ENCODE peak calls at places on chromosomes 13 and 19, in ten cellular contexts. M is upper lobe of left lung, J is IMR-90, K is heart left ventricle, P is breast epithelium, E is stomach, W is uterus, D is NB4, L is GM12892, T is right lobe of liver. V is an unnamed sample.

GRCh38 chr19:48708471-48708870 is 11.1 kb downstream of the MAMSTR start:
- DNase-seq in M (peak; percentile 42), J (no peak), K (no peak), P (no peak), E (no peak), W (no peak), D (no peak), L (no peak), T (no peak), V (no peak)

GRCh38 chr19:15337202-15337601 is 4.9 kb upstream of the BRD4 start:
- DNase-seq in M (no peak), J (peak; percentile 80), K (no peak), P (no peak), E (no peak), W (no peak), D (no peak), L (no peak), T (no peak), V (no peak)

GRCh38 chr19:42286349-42287016 is 15.4 kb upstream of the PRR19 start:
- DNase-seq in M (no peak), J (peak; percentile 27), K (peak; percentile 71), P (no peak), E (peak; percentile 70), W (peak; percentile 58), D (no peak), L (no peak), T (peak; percentile 65), V (peak; percentile 68)

GRCh38 chr19:44890366-44891015 is 563 bp upstream of the TOMM40 start:
- DNase-seq in M (peak; percentile 100), J (peak; percentile 100), K (peak; percentile 100), P (peak; percentile 100), E (no peak), W (peak; percentile 100), D (peak; percentile 99), L (peak; percentile 97), T (no peak), V (peak; percentile 98)

GRCh38 chr13:44576396-44577235 is 486 bp upstream of the TSC22D1 start:
- DNase-seq in M (peak; percentile 92), J (no peak), K (no peak), P (no peak), E (peak; percentile 34), W (peak; percentile 37), D (peak; percentile 56), L (peak; percentile 36), T (no peak), V (peak; percentile 23)

GRCh38 chr19:40284501-40285352 is at the start of gene AKT2:
- DNase-seq in M (peak; percentile 94), J (peak; percentile 47), K (no peak), P (peak; percentile 60), E (no peak), W (no peak), D (peak; percentile 79), L (peak; percentile 49), T (no peak), V (peak; percentile 53)

GRCh38 chr13:42574011-42574410 is at the start of gene TNFSF11:
- DNase-seq in M (peak; percentile 86), J (no peak), K (no peak), P (no peak), E (no peak), W (no peak), D (no peak), L (peak; percentile 40), T (no peak), V (peak; percentile 36)

GRCh38 chr13:52600666-52601065 is 41.6 kb upstream of the HNRNPA1L2 start:
- DNase-seq in M (no peak), J (no peak), K (no peak), P (no peak), E (no peak), W (no peak), D (peak; percentile 25), L (no peak), T (no peak), V (no peak)

GRCh38 chr19:11587302-11587972 is 9.8 kb upstream of the ZNF627 start:
- DNase-seq in M (peak; percentile 87), J (peak; percentile 60), K (peak; percentile 65), P (peak; percentile 76), E (peak; percentile 82), W (peak; percentile 83), D (peak; percentile 84), L (peak; percentile 64), T (peak; percentile 73), V (peak; percentile 62)

GRCh38 chr13:39515231-39515630 is 87.8 kb downstream of the LHFPL6 start:
- DNase-seq in M (no peak), J (no peak), K (no peak), P (no peak), E (no peak), W (no peak), D (no peak), L (no peak), T (no peak), V (no peak)

GRCh38 chr13:110261166-110262081 is 45.5 kb downstream of the COL4A1 start:
- DNase-seq in M (peak; percentile 66), J (no peak), K (no peak), P (no peak), E (no peak), W (no peak), D (no peak), L (no peak), T (no peak), V (no peak)

DNA sequence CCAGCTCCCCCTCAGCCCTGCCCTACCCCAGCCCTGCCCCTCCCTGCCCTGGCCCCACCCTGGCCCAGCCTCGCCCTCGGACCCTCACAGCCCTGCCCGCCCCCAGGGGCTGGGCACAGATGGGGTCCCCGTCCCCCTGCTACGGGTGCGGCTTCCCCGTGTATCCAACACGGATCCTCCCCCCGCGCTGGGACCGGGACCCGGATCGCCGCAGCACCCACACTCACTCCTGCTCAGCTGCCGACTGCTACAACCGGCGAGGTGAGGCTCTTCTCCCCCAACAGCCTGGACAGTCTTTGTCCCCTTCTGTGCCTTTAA is 5.2 kb downstream of the SHFL start:
- DNase-seq in M (peak; percentile 77), J (no peak), K (no peak), P (no peak), E (no peak), W (no peak), D (peak; percentile 30), L (no peak), T (no peak), V (no peak)
- TF ChIP-seq POLR2A in M (no peak), J (no peak), K (no peak), P (no peak), E (no peak), W (no peak), D (no peak), L (no peak), T (no peak), V (no peak)

GRCh38 chr13:113982296-113982661 is 8.4 kb upstream of the C13orf46 start:
- DNase-seq in M (peak; percentile 67), J (no peak), K (no peak), P (peak; percentile 43), E (no peak), W (no peak), D (no peak), L (no peak), T (no peak), V (no peak)

GRCh38 chr13:113979791-113980471 is 6.1 kb upstream of the C13orf46 start:
- DNase-seq in M (no peak), J (no peak), K (peak; percentile 15), P (no peak), E (no peak), W (peak; percentile 12), D (no peak), L (no peak), T (peak; percentile 33), V (no peak)

GRCh38 chr13:113980489-113981064 is 6.7 kb upstream of the C13orf46 start:
- DNase-seq in M (no peak), J (no peak), K (peak; percentile 22), P (no peak), E (no peak), W (no peak), D (no peak), L (no peak), T (peak; percentile 34), V (no peak)

GRCh38 chr13:113981611-113982295 is 7.9 kb upstream of the C13orf46 start:
- DNase-seq in M (peak; percentile 66), J (no peak), K (peak; percentile 15), P (peak; percentile 36), E (no peak), W (peak; percentile 9), D (no peak), L (no peak), T (peak; percentile 46), V (no peak)

GRCh38 chr13:113981201-113981605 is 7.3 kb upstream of the C13orf46 start:
- DNase-seq in M (peak; percentile 91), J (no peak), K (peak; percentile 61), P (peak; percentile 81), E (peak; percentile 98), W (peak; percentile 15), D (no peak), L (no peak), T (peak; percentile 60), V (no peak)
- TF ChIP-seq POLR2A in M (no peak), J (no peak), K (no peak), P (no peak), E (no peak), W (no peak), D (no peak), L (no peak), T (no peak), V (no peak)

GRCh38 chr19:1274852-1275259 is 474 bp upstream of the FAM174C start:
- DNase-seq in M (no peak), J (no peak), K (no peak), P (no peak), E (no peak), W (no peak), D (no peak), L (no peak), T (no peak), V (no peak)
- TF ChIP-seq POLR2A in M (no peak), J (no peak), K (no peak), P (no peak), E (no peak), W (no peak), D (no peak), L (no peak), T (no peak), V (peak; percentile 25)

GRCh38 chr13:77388944-77389616 is 62.2 kb upstream of the MYCBP2 start:
- DNase-seq in M (no peak), J (no peak), K (no peak), P (no peak), E (no peak), W (no peak), D (peak; percentile 32), L (no peak), T (no peak), V (no peak)

GRCh38 chr13:77391475-77391874 is 64.6 kb upstream of the MYCBP2 start:
- DNase-seq in M (no peak), J (no peak), K (no peak), P (no peak), E (no peak), W (no peak), D (no peak), L (no peak), T (no peak), V (no peak)

GRCh38 chr13:77390391-77390790 is 63.5 kb upstream of the MYCBP2 start:
- DNase-seq in M (no peak), J (no peak), K (no peak), P (no peak), E (no peak), W (no peak), D (peak; percentile 25), L (no peak), T (no peak), V (no peak)

GRCh38 chr13:77387607-77388200 is 60.8 kb upstream of the MYCBP2 start:
- DNase-seq in M (no peak), J (no peak), K (no peak), P (no peak), E (no peak), W (no peak), D (no peak), L (no peak), T (no peak), V (no peak)

GRCh38 chr13:77389617-77389984 is 62.7 kb upstream of the MYCBP2 start:
- DNase-seq in M (no peak), J (no peak), K (no peak), P (no peak), E (no peak), W (no peak), D (no peak), L (no peak), T (no peak), V (no peak)
- TF ChIP-seq POLR2A in M (no peak), J (no peak), K (no peak), P (no peak), E (no peak), W (no peak), D (no peak), L (no peak), T (no peak), V (no peak)